ENCODE peak calls at places on chromosome 12, in four cellular contexts. D is mesendoderm; T is aorta; O is CD8-positive, alpha-beta T cell. M is an unnamed sample.
A peak's percentile ranks its signal among the peaks of the same experiment; 100 is the strongest.

GRCh38 chr12:121170581-121171260 is 38.0 kb downstream of the P2RX7 start:
- DNase-seq in D (no peak), O (no peak), T (no peak), M (no peak)

GRCh38 chr12:123973552-123974341 is 732 bp downstream of the ZNF664 start:
- DNase-seq in T (peak; percentile 64), D (peak; percentile 55), O (peak; percentile 7), M (peak; percentile 9)

GRCh38 chr12:50986961-50987737 is 34.8 kb downstream of the HIGD1C start:
- DNase-seq in O (peak; percentile 19), T (no peak), D (peak; percentile 78), M (peak; percentile 14)

GRCh38 chr12:123062682-123063426 is 82.4 kb downstream of the ARL6IP4 start:
- DNase-seq in O (no peak), T (peak; percentile 71), D (no peak), M (no peak)

GRCh38 chr12:19792028-19792427 is 352.7 kb downstream of the AEBP2 start:
- DNase-seq in D (no peak), O (no peak), T (no peak), M (no peak)

GRCh38 chr12:131747771-131748170 is 36.9 kb downstream of the SFSWAP start:
- DNase-seq in T (no peak), D (no peak), O (no peak), M (no peak)

GRCh38 chr12:131133015-131133905 is 179.6 kb downstream of the ADGRD1 start:
- DNase-seq in T (no peak), O (no peak), D (no peak), M (no peak)

GRCh38 chr12:6958609-6959375 is 7.6 kb downstream of the PTPN6 start:
- DNase-seq in D (no peak), T (no peak), O (peak; percentile 66), M (peak; percentile 79)

GRCh38 chr12:93699271-93700141 is 22.3 kb downstream of the CRADD start:
- DNase-seq in D (no peak), O (no peak), T (no peak), M (no peak)

GRCh38 chr12:71166869-71167268 is 9.1 kb upstream of the TSPAN8 start:
- DNase-seq in D (no peak), T (no peak), O (no peak), M (no peak)

GRCh38 chr12:57213763-57214397 is 2.7 kb upstream of the NXPH4 start:
- DNase-seq in D (no peak), O (no peak), T (no peak), M (no peak)

GRCh38 chr12:63779498-63780481 is at the start of gene RXYLT1:
- DNase-seq in T (peak; percentile 90), O (peak; percentile 80), D (peak; percentile 88), M (peak; percentile 82)

GRCh38 chr12:70603044-70603443 is 34.2 kb downstream of the PTPRB start:
- DNase-seq in D (no peak), O (no peak), T (no peak), M (no peak)

GRCh38 chr12:111975161-111975931 is 37.6 kb downstream of the TMEM116 start:
- DNase-seq in D (no peak), O (no peak), T (no peak), M (no peak)

GRCh38 chr12:114141916-114142564 is 175.9 kb upstream of the RBM19 start:
- DNase-seq in O (no peak), D (peak; percentile 41), T (no peak), M (no peak)

GRCh38 chr12:40254455-40255085 is 29.8 kb downstream of the LRRK2 start:
- DNase-seq in T (no peak), O (no peak), D (no peak), M (no peak)

GRCh38 chr12:74980510-74980909 is 229.1 kb downstream of the KCNC2 start:
- DNase-seq in O (no peak), D (no peak), T (no peak), M (no peak)

GRCh38 chr12:3022961-3023360 is 54.2 kb upstream of the TSPAN9 start:
- DNase-seq in D (no peak), T (no peak), O (no peak), M (no peak)
- H3K4me3 ChIP-seq in D (no peak overlapping the region), T (no peak overlapping the region), O (no peak overlapping the region), M (no peak overlapping the region)

DNA sequence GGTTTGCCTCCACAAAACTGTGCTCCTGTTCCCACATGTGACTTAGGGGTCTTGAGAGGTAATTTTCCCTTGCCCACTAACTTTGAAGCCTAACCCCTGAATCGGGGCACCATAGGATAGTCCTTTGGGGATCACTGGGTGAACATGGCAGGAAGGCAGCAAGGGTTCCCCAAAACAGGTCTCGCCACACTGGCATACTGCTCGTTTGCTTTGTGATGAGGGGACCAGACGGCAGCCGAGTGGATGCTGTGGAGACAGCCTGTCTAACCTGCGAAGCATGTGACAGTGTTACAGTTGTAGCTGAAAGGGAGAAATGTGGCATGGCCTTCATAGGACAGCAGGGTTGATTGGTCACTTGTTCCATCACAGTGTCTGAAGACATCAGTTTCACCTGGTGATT is 42.4 kb downstream of the UBE3B start:
- DNase-seq in T (no peak), D (no peak), O (no peak), M (no peak)
- H3K27ac ChIP-seq in T (no peak overlapping the region), D (no peak overlapping the region), O (no peak overlapping the region), M (no peak overlapping the region)

DNA sequence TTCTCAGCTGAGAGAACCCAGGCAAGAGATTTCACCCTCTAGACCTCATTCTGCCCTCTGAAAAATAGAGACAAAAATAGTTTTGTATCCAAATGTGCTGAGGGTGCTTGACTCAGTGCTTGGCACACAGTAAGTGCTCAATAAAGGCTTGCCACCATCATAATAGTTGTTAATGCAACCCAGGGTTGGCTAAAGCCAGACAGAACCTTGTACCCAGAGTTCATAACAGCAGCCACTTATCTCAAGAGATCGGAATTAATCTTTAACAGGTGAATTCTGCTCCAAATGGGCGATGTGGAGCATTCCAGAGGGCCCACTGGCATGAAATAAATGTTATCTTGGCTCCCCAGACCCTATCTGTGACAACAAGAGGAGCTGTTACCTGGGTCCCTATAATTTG is 2.9 kb downstream of the TRPV4 start:
- DNase-seq in O (no peak), D (no peak), T (no peak), M (no peak)
- H3K4me1 ChIP-seq in O (no peaks in the 10 kb centered on the region), D (no peaks in the 10 kb centered on the region), T (no peaks in the 10 kb centered on the region), M (no peaks in the 10 kb centered on the region)

GRCh38 chr12:45243963-45244362 is 28.1 kb downstream of the ANO6 start:
- DNase-seq in D (no peak), T (no peak), O (no peak), M (no peak)
- H3K4me3 ChIP-seq in D (no peak overlapping the region), T (no peak overlapping the region), O (no peak overlapping the region), M (no peak overlapping the region)

GRCh38 chr12:109952873-109953272 is 43.3 kb downstream of the GIT2 start:
- DNase-seq in D (no peak), T (no peak), O (no peak), M (no peak)
- H3K27ac ChIP-seq in D (no peak overlapping the region), T (peak overlapping the region; percentile 32), O (no peak overlapping the region), M (no peak overlapping the region)

GRCh38 chr12:53222170-53223005 is 9.6 kb downstream of the RARG start:
- DNase-seq in O (no peak), D (no peak), T (peak; percentile 21), M (no peak)
- H3K4me1 ChIP-seq in O (peaks cover 59% of the 10 kb centered on the region), D (peaks cover 31% of the 10 kb centered on the region), T (no peaks in the 10 kb centered on the region), M (peaks cover 41% of the 10 kb centered on the region)

GRCh38 chr12:88957358-88957757 is 377.1 kb upstream of the KITLG start:
- DNase-seq in T (no peak), O (no peak), D (no peak), M (no peak)

GRCh38 chr12:88955541-88955940 is 375.3 kb upstream of the KITLG start:
- DNase-seq in O (no peak), T (no peak), D (no peak), M (no peak)

GRCh38 chr12:88960213-88960878 is 380.1 kb upstream of the KITLG start:
- DNase-seq in D (no peak), T (no peak), O (no peak), M (no peak)

GRCh38 chr12:88958961-88959360 is 378.7 kb upstream of the KITLG start:
- DNase-seq in D (no peak), T (no peak), O (no peak), M (no peak)

DNA sequence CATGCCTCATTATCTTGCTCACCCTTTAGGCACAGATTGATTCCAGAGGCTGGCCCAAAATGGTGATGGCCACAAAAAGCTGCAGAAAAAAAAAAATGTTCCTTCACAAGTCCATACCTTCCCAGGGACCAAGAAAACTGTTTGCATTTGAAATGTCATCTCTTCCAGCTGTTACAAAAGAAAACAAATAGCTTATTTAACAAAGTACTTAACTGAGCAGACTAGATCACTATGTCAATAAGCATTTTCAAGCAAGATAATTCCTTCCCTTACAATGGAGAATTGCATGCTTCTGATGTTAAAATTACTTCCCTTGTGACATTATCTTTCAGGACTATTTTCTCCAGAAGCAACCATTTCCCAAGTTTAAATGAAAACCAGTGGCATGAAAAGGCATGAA is 377.9 kb upstream of the KITLG start:
- DNase-seq in T (no peak), O (no peak), D (no peak), M (no peak)
- H3K4me3 ChIP-seq in T (no peak overlapping the region), O (no peak overlapping the region), D (no peak overlapping the region), M (no peak overlapping the region)

DNA sequence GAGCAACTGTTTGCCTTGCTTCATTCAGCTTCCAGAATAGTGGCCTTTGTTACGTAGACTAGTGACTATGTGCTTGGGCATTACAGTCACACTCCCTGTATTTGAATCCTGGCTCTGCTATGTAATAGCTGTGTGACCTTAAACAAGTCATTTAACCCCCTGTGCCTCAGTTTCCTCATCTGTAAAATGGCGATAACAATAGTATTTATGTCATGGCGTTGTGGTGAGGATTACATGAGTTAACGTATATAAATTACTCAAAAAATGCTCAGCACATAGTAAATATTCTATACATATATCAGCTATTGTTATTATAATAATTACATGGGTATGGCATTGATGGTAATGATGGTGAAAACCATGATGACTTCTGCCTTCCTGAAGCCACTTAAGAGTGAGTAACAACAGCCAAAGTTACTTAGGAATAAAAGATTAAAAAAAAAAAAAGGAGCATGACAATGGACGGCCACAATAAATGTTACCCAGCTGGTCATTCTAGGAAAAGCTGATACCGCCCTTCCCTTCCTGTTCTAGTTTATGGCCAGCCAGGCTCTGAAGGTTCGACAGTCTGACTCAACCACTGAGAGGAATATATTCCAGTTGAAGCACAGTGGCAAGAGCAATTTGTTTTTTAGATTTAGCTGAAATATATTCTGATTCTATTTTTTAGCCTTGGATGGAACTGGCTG is 9.9 kb upstream of the ADIPOR2 start:
- DNase-seq in O (no peak), T (no peak), D (no peak), M (no peak)
- H3K27ac ChIP-seq in O (no peak overlapping the region), T (peak overlapping the region; percentile 30), D (no peak overlapping the region), M (no peak overlapping the region)

DNA sequence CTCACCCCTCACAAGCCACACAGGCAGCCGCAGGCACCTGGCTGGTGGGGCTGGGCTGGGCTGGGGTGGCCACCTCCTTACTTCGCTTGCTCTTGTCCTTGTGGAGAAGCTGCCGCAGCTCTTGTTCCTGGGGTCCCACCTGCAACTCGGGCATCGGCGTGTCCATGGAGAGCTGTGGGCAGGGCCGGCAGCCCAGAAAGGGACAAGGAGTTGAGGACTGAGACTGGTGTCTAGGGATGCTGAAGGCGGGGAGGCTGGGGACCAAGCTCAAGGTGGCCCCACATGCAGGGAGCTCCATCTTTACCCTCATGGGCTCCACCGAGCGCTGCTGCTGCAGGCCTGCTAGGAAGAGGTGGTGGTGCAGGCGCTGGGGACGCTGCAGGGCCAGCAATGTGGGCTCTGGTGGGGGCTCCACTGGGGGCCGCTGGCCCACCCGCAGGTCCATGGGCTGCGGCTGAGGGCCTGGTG is 21.2 kb downstream of the HDAC7 start:
- DNase-seq in O (no peak), D (no peak), T (no peak), M (no peak)
- H3K4me1 ChIP-seq in O (peaks cover 55% of the 10 kb centered on the region), D (peaks cover 9% of the 10 kb centered on the region), T (no peaks in the 10 kb centered on the region), M (peaks cover 11% of the 10 kb centered on the region)